ENCODE peak calls at places on chromosome 12, in six cellular contexts. D is PC-3, K is fibroblast of mammary gland, S is H9, Y is MCF 10A, M is transverse colon. T is an unnamed sample.

GRCh38 chr12:109737631-109738030 is 24.0 kb downstream of the FAM222A start:
- DNase-seq in D (no peak), Y (no peak), M (no peak), S (no peak), K (no peak), T (no peak)

GRCh38 chr12:109240365-109240764 is 68.7 kb downstream of the FOXN4 start:
- DNase-seq in Y (no peak), K (no peak), S (no peak), M (no peak), D (no peak), T (no peak)

GRCh38 chr12:116532986-116533342 is 26.2 kb upstream of the MAP1LC3B2 start:
- DNase-seq in Y (no peak), K (peak), S (no peak), M (no peak), D (no peak), T (no peak)

GRCh38 chr12:131176266-131176665 is 222.6 kb downstream of the ADGRD1 start:
- DNase-seq in K (no peak), Y (no peak), M (no peak), D (no peak), S (no peak), T (no peak)

GRCh38 chr12:10143205-10143604 is 13.2 kb upstream of the CLEC7A start:
- DNase-seq in D (no peak), K (peak), Y (no peak), S (no peak), M (no peak), T (no peak)

GRCh38 chr12:40049268-40049667 is 56.6 kb downstream of the SLC2A13 start:
- DNase-seq in M (no peak), D (no peak), S (no peak), K (no peak), Y (no peak), T (no peak)

GRCh38 chr12:123934016-123934620 is 38.5 kb downstream of the CCDC92 start:
- DNase-seq in D (no peak), K (no peak), S (no peak), Y (no peak), M (no peak), T (no peak)

GRCh38 chr12:112869091-112869490 is 37.7 kb upstream of the OAS1 start:
- DNase-seq in D (no peak), K (no peak), Y (no peak), M (no peak), S (no peak), T (no peak)

GRCh38 chr12:44078273-44078672 is 242.4 kb downstream of the TMEM117 start:
- DNase-seq in D (peak), Y (peak), M (no peak), S (no peak), K (peak), T (no peak)

GRCh38 chr12:11834104-11834812 is 184.8 kb downstream of the ETV6 start:
- DNase-seq in M (no peak), S (peak), D (peak), K (peak), Y (peak), T (no peak)

GRCh38 chr12:12724421-12725085 is 7.4 kb downstream of the CDKN1B start:
- DNase-seq in M (no peak), Y (no peak), D (peak), K (no peak), S (no peak), T (no peak)

GRCh38 chr12:130026608-130027176 is 122.9 kb upstream of the TMEM132D start:
- DNase-seq in Y (peak), D (peak), S (peak), K (peak), M (peak), T (peak)

GRCh38 chr12:11023387-11023786 is 967 bp upstream of the TAS2R19 start:
- DNase-seq in K (no peak), Y (no peak), D (no peak), M (no peak), S (no peak), T (no peak)

GRCh38 chr12:52091869-52092268 is 12.4 kb downstream of the SMIM41 start:
- DNase-seq in D (no peak), M (no peak), Y (no peak), K (no peak), S (no peak), T (no peak)

GRCh38 chr12:5745251-5745888 is 199.7 kb downstream of the ANO2 start:
- DNase-seq in D (peak), M (peak), Y (peak), S (peak), K (peak), T (peak)

GRCh38 chr12:50986961-50987737 is 34.8 kb downstream of the HIGD1C start:
- DNase-seq in M (peak), S (peak), Y (peak), K (peak), D (peak), T (peak)

GRCh38 chr12:82964446-82964845 is 277.7 kb downstream of the TMTC2 start:
- DNase-seq in D (no peak), M (no peak), S (no peak), Y (peak), K (no peak), T (no peak)

GRCh38 chr12:6279256-6279628 is 31.2 kb upstream of the PLEKHG6 start:
- DNase-seq in Y (no peak), K (no peak), D (no peak), S (no peak), M (no peak), T (no peak)

GRCh38 chr12:14272954-14273910 is 92.2 kb upstream of the ATF7IP start:
- DNase-seq in D (peak), Y (peak), S (no peak), K (no peak), M (no peak), T (no peak)

GRCh38 chr12:119911147-119911546 is 34.0 kb upstream of the CIT start:
- DNase-seq in M (no peak), S (no peak), K (peak), D (peak), Y (peak), T (no peak)

GRCh38 chr12:574475-575128 is 88.6 kb downstream of the NINJ2 start:
- DNase-seq in M (no peak), S (no peak), Y (peak), K (peak), D (no peak), T (no peak)

GRCh38 chr12:39605501-39605900 is 14.1 kb downstream of the ABCD2 start:
- DNase-seq in Y (peak), S (no peak), K (peak), M (no peak), D (peak), T (no peak)

GRCh38 chr12:112822056-112822455 is 30.5 kb downstream of the RPH3A start:
- DNase-seq in Y (no peak), K (no peak), S (peak), D (no peak), M (no peak), T (no peak)

GRCh38 chr12:107125833-107126232 is 32.5 kb upstream of the CRY1 start:
- DNase-seq in K (no peak), D (no peak), M (no peak), Y (no peak), S (no peak), T (no peak)

GRCh38 chr12:24853588-24853987 is 95.3 kb downstream of the BCAT1 start:
- DNase-seq in K (peak), M (no peak), Y (peak), S (no peak), D (no peak), T (no peak)

GRCh38 chr12:99907210-99907609 is 77.5 kb downstream of the ANKS1B start:
- DNase-seq in S (no peak), K (no peak), D (no peak), Y (no peak), M (no peak), T (no peak)

DNA sequence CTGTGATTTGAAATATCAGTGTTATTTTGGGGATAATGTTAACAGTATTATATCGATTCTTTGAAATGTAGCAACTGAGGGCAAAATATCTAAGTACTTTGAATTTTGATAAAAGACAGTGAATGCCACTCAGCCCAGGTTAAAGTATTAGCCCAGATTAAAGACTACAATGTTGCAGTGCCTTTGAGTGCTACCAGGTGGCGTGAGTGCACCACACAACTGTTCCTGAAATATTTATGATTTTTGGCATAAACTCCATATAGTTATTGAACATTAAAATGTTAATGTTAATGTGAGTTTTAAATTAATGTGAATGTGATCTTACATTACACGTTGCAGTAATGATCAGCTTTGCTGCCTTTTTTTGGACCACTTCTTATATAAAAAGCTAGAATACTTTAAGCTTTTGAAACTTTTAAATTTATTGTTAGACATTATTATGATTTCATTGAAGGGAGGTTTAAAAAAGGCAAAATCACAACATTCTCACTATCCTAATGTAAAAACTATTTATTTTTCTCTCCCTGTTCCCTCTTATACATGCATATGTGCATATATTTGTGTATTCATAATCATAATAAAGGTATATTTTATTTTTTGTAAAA is 22.5 kb downstream of the MRPS35 start:
- DNase-seq in M (peak), D (peak), K (peak), S (no peak), Y (peak), T (no peak)
- TF ChIP-seq CTCF in M (peak), D (peak), K (peak), S (peak), Y (peak), T (peak)

GRCh38 chr12:26691234-26691970 is 141.6 kb downstream of the ITPR2 start:
- DNase-seq in S (peak), K (peak), D (peak), M (no peak), Y (peak), T (no peak)
- TF ChIP-seq CTCF in S (no peak), K (no peak), D (no peak), M (no peak), Y (no peak), T (no peak)

GRCh38 chr12:2958432-2959193 is 584 bp upstream of the TEAD4 start:
- DNase-seq in M (peak), D (peak), K (peak), Y (peak), S (peak), T (peak)
- TF ChIP-seq CTCF in M (no peak), D (no peak), K (no peak), Y (no peak), S (no peak), T (peak)

GRCh38 chr12:2385529-2385928 is 332.7 kb downstream of the CACNA1C start:
- DNase-seq in K (no peak), Y (no peak), S (no peak), D (no peak), M (no peak), T (no peak)

GRCh38 chr12:2384029-2384386 is 331.2 kb downstream of the CACNA1C start:
- DNase-seq in D (peak), Y (no peak), M (peak), K (peak), S (no peak), T (no peak)

GRCh38 chr12:2386566-2386965 is 333.8 kb downstream of the CACNA1C start:
- DNase-seq in D (no peak), M (no peak), K (no peak), Y (no peak), S (peak), T (no peak)

GRCh38 chr12:2383276-2384028 is 330.7 kb downstream of the CACNA1C start:
- DNase-seq in D (no peak), S (no peak), M (no peak), K (peak), Y (no peak), T (no peak)

GRCh38 chr12:2384533-2385328 is 331.9 kb downstream of the CACNA1C start:
- DNase-seq in S (no peak), Y (no peak), M (no peak), K (peak), D (no peak), T (no peak)
- TF ChIP-seq CTCF in S (peak), Y (no peak), M (no peak), K (peak), D (no peak), T (no peak)

GRCh38 chr12:84624601-84625000 is 288.0 kb downstream of the SLC6A15 start:
- DNase-seq in K (no peak), S (no peak), Y (no peak), M (no peak), D (no peak), T (no peak)

GRCh38 chr12:84619053-84619452 is 293.5 kb downstream of the SLC6A15 start:
- DNase-seq in K (peak), M (no peak), Y (no peak), S (no peak), D (peak), T (no peak)
- TF ChIP-seq CTCF in K (peak), M (no peak), Y (peak), S (peak), D (peak), T (no peak)

GRCh38 chr12:16473610-16474326 is 126.3 kb downstream of the MGST1 start:
- DNase-seq in D (no peak), K (peak), M (no peak), Y (peak), S (no peak), T (no peak)
- TF ChIP-seq CTCF in D (no peak), K (peak), M (no peak), Y (no peak), S (no peak), T (no peak)

DNA sequence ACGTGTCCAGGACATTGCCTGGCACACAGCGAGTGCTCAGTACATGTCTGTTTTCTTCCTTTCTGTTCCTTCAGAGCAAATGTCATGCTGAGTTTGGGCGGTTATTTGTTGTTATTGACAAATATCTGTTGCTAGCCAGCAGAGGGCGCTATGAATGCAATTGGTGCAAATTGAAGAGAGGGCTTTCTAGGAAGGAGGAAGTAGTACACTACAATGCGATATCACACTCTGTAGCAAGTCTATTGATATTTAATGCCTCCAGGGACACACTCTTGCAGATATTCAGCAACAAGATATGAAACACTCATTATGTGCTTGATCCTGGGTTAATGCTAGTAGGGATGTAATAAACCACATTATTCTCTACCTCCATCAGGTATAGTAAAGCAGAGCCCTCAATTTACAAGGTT is 267.3 kb upstream of the SRRM4 start:
- DNase-seq in Y (peak), S (peak), M (peak), D (peak), K (no peak), T (peak)
- TF ChIP-seq CTCF in Y (no peak), S (peak), M (peak), D (peak), K (peak), T (peak)

GRCh38 chr12:77003961-77004360 is 61.4 kb downstream of the E2F7 start:
- DNase-seq in M (no peak), S (no peak), Y (no peak), D (no peak), K (no peak), T (no peak)
- TF ChIP-seq CTCF in M (no peak), S (no peak), Y (no peak), D (no peak), K (no peak), T (no peak)

T was measured in neural crest cell.